ENCODE peak calls at places on chromosomes 11 and 22, in nine cellular contexts. X, S, G, M, P, L, C, T and E are unnamed samples.

GRCh38 chr11:110130642-110131238 is 37.5 kb downstream of the ZC3H12C start:
- DNase-seq in X (peak; percentile 84), S (no peak), G (peak; percentile 68), M (no peak), P (no peak), L (peak; percentile 79), C (no peak), T (no peak), E (no peak)

GRCh38 chr11:101466352-101466751 is 117.5 kb downstream of the TRPC6 start:
- DNase-seq in X (peak; percentile 63), S (no peak), G (no peak), M (no peak), P (no peak), L (no peak), C (peak; percentile 64), T (peak; percentile 38), E (no peak)

GRCh38 chr11:110196241-110196754 is 100.1 kb downstream of the RDX start:
- DNase-seq in X (peak; percentile 47), S (no peak), G (peak; percentile 62), M (no peak), P (no peak), L (no peak), C (peak; percentile 78), T (peak; percentile 39), E (peak; percentile 57)

GRCh38 chr11:88478136-88478785 is 140.7 kb upstream of the CTSC start:
- DNase-seq in X (no peak), S (no peak), G (no peak), M (no peak), P (no peak), L (no peak), C (no peak), T (no peak), E (no peak)

GRCh38 chr22:45240137-45240809 is 421 bp downstream of the KIAA0930 start:
- DNase-seq in X (no peak), S (peak; percentile 40), G (peak; percentile 38), M (no peak), P (peak; percentile 36), L (peak; percentile 71), C (no peak), T (no peak), E (no peak)

GRCh38 chr11:2380396-2380795 is 3.3 kb downstream of the CD81 start:
- DNase-seq in X (no peak), S (no peak), G (no peak), M (no peak), P (no peak), L (no peak), C (no peak), T (no peak), E (no peak)

GRCh38 chr11:106098893-106099553 is 21.6 kb downstream of the AASDHPPT start:
- DNase-seq in X (no peak), S (no peak), G (no peak), M (no peak), P (no peak), L (no peak), C (no peak), T (no peak), E (no peak)

GRCh38 chr11:94845622-94846021 is 77.5 kb downstream of the AMOTL1 start:
- DNase-seq in X (no peak), S (no peak), G (no peak), M (no peak), P (no peak), L (no peak), C (peak; percentile 26), T (peak; percentile 98), E (no peak)

GRCh38 chr11:103338621-103339484 is 229.6 kb downstream of the DYNC2H1 start:
- DNase-seq in X (peak; percentile 64), S (no peak), G (peak; percentile 63), M (no peak), P (no peak), L (no peak), C (no peak), T (no peak), E (no peak)

GRCh38 chr11:8905528-8906165 is 5.3 kb upstream of the AKIP1 start:
- DNase-seq in X (no peak), S (no peak), G (peak; percentile 83), M (no peak), P (no peak), L (no peak), C (no peak), T (no peak), E (no peak)

GRCh38 chr11:102061276-102061675 is 14.0 kb downstream of the CFAP300 start:
- DNase-seq in X (no peak), S (no peak), G (peak; percentile 30), M (no peak), P (no peak), L (no peak), C (no peak), T (peak; percentile 33), E (no peak)

GRCh38 chr11:115552151-115552550 is 47.9 kb upstream of the CADM1 start:
- DNase-seq in X (no peak), S (no peak), G (no peak), M (no peak), P (no peak), L (no peak), C (no peak), T (no peak), E (no peak)

GRCh38 chr11:65423516-65424199 is 1.1 kb downstream of the NEAT1 start:
- DNase-seq in X (peak; percentile 29), S (no peak), G (peak; percentile 39), M (peak; percentile 24), P (peak; percentile 50), L (no peak), C (no peak), T (peak; percentile 65), E (peak; percentile 27)

GRCh38 chr11:12287374-12288211 is 89.8 kb upstream of the PARVA start:
- DNase-seq in X (peak; percentile 91), S (no peak), G (peak; percentile 95), M (peak; percentile 86), P (peak; percentile 8), L (peak; percentile 65), C (peak; percentile 95), T (peak; percentile 34), E (peak; percentile 62)

GRCh38 chr11:23586188-23586587 is 725.9 kb upstream of the CCDC179 start:
- DNase-seq in X (no peak), S (no peak), G (no peak), M (no peak), P (no peak), L (no peak), C (no peak), T (no peak), E (no peak)

GRCh38 chr11:100849914-100850235 is 162.8 kb downstream of the ARHGAP42 start:
- DNase-seq in X (no peak), S (no peak), G (no peak), M (no peak), P (no peak), L (no peak), C (no peak), T (no peak), E (no peak)

GRCh38 chr11:115765803-115766239 is 261.6 kb upstream of the CADM1 start:
- DNase-seq in X (no peak), S (no peak), G (no peak), M (no peak), P (no peak), L (no peak), C (peak; percentile 82), T (peak; percentile 19), E (no peak)

GRCh38 chr11:118921929-118922744 is 3.6 kb downstream of the BCL9L start:
- DNase-seq in X (peak; percentile 90), S (no peak), G (peak; percentile 39), M (peak; percentile 87), P (no peak), L (no peak), C (peak; percentile 83), T (peak; percentile 94), E (peak; percentile 83)

GRCh38 chr11:45606514-45607024 is 58.9 kb downstream of the CHST1 start:
- DNase-seq in X (peak; percentile 58), S (no peak), G (no peak), M (no peak), P (no peak), L (peak; percentile 77), C (no peak), T (no peak), E (no peak)

GRCh38 chr22:44777364-44777756 is 25.0 kb downstream of the ARHGAP8 start:
- DNase-seq in X (no peak), S (no peak), G (no peak), M (no peak), P (no peak), L (no peak), C (no peak), T (peak; percentile 24), E (no peak)

GRCh38 chr11:96257972-96258951 is 84.7 kb downstream of the MAML2 start:
- DNase-seq in X (no peak), S (no peak), G (peak; percentile 60), M (no peak), P (peak; percentile 36), L (no peak), C (peak; percentile 69), T (no peak), E (no peak)

GRCh38 chr22:34057726-34058125 is 137.4 kb upstream of the LARGE1 start:
- DNase-seq in X (no peak), S (no peak), G (no peak), M (no peak), P (no peak), L (no peak), C (no peak), T (no peak), E (no peak)

GRCh38 chr11:27203077-27203476 is 159.9 kb downstream of the CCDC34 start:
- DNase-seq in X (no peak), S (no peak), G (no peak), M (no peak), P (no peak), L (no peak), C (no peak), T (no peak), E (no peak)

GRCh38 chr11:8640305-8640932 is 42.0 kb downstream of the TRIM66 start:
- DNase-seq in X (peak; percentile 19), S (no peak), G (no peak), M (no peak), P (no peak), L (no peak), C (no peak), T (no peak), E (no peak)

GRCh38 chr22:39490966-39491680 is 11.0 kb upstream of the MIEF1 start:
- DNase-seq in X (no peak), S (no peak), G (no peak), M (no peak), P (no peak), L (no peak), C (no peak), T (no peak), E (no peak)

GRCh38 chr11:16881074-16881709 is 133.0 kb downstream of the PLEKHA7 start:
- DNase-seq in X (peak; percentile 61), S (no peak), G (peak; percentile 45), M (peak; percentile 29), P (no peak), L (no peak), C (peak; percentile 31), T (peak; percentile 64), E (peak; percentile 54)

GRCh38 chr11:27485930-27486773 is 13.6 kb upstream of the LGR4 start:
- DNase-seq in X (no peak), S (peak; percentile 22), G (peak; percentile 67), M (no peak), P (peak; percentile 49), L (no peak), C (peak; percentile 58), T (peak; percentile 81), E (no peak)

GRCh38 chr11:132060546-132060945 is 690.1 kb downstream of the NTM start:
- DNase-seq in X (no peak), S (no peak), G (no peak), M (no peak), P (no peak), L (no peak), C (no peak), T (no peak), E (no peak)

GRCh38 chr11:64245797-64246623 is 733 bp downstream of the PPP1R14B start:
- DNase-seq in X (peak; percentile 87), S (peak; percentile 80), G (peak; percentile 88), M (peak; percentile 81), P (peak; percentile 85), L (peak; percentile 66), C (peak; percentile 82), T (peak; percentile 81), E (peak; percentile 96)

GRCh38 chr11:87128372-87128771 is 90.6 kb downstream of the TMEM135 start:
- DNase-seq in X (no peak), S (no peak), G (no peak), M (no peak), P (no peak), L (no peak), C (no peak), T (no peak), E (no peak)

GRCh38 chr11:63858628-63859550 is 20.0 kb downstream of the MARK2 start:
- DNase-seq in X (no peak), S (no peak), G (peak; percentile 82), M (peak; percentile 58), P (no peak), L (no peak), C (no peak), T (no peak), E (no peak)